ENCODE peak calls at places on chromosomes 12 and 14, in six cellular contexts. M is adrenal gland, A is HuH-7, P is anterior cingulate cortex, Q is A549, K is C1 segment of cervical spinal cord. H is an unnamed sample.

GRCh38 chr14:51205486-51205885 is 34.6 kb upstream of the TMX1 start:
- DNase-seq in M (no peak), A (no peak), P (no peak), Q (no peak), K (no peak), H (no peak)

GRCh38 chr14:93012516-93013367 is 89.8 kb downstream of the CHGA start:
- DNase-seq in M (peak), A (no peak), P (no peak), Q (no peak), K (no peak), H (no peak)

GRCh38 chr12:104886418-104887401 is 71.4 kb downstream of the SLC41A2 start:
- DNase-seq in M (no peak), A (no peak), P (no peak), Q (no peak), K (no peak), H (no peak)

GRCh38 chr12:102740157-102741032 is 176.6 kb downstream of the PAH start:
- DNase-seq in M (no peak), A (no peak), P (no peak), Q (peak), K (no peak), H (peak)

GRCh38 chr14:22434901-22435565 is 154.0 kb downstream of the DAD1 start:
- DNase-seq in M (no peak), A (no peak), P (no peak), Q (no peak), K (no peak), H (no peak)

GRCh38 chr12:64171715-64172114 is 50.4 kb downstream of the KICS2 start:
- DNase-seq in M (no peak), A (no peak), P (no peak), Q (peak), K (no peak), H (no peak)

GRCh38 chr14:41597647-41598046 is 9.0 kb upstream of the LRFN5 start:
- DNase-seq in M (peak), A (peak), P (no peak), Q (no peak), K (no peak), H (peak)

GRCh38 chr14:32078030-32078793 is 1.1 kb downstream of the ARHGAP5 start:
- DNase-seq in M (peak), A (peak), P (peak), Q (peak), K (peak), H (peak)

GRCh38 chr12:112998997-112999767 is 20.9 kb downstream of the OAS2 start:
- DNase-seq in M (no peak), A (no peak), P (no peak), Q (no peak), K (no peak), H (no peak)

GRCh38 chr12:39990122-39991101 is 115.5 kb downstream of the SLC2A13 start:
- DNase-seq in M (peak), A (peak), P (no peak), Q (peak), K (no peak), H (peak)

GRCh38 chr12:75656650-75657049 is 145.2 kb upstream of the KRR1 start:
- DNase-seq in M (no peak), A (no peak), P (no peak), Q (no peak), K (no peak), H (no peak)

GRCh38 chr14:100109594-100109955 is 44.4 kb downstream of the EVL start:
- DNase-seq in M (no peak), A (no peak), P (no peak), Q (no peak), K (no peak), H (no peak)

GRCh38 chr14:102185360-102185759 is 45.7 kb downstream of the WDR20 start:
- DNase-seq in M (no peak), A (peak), P (no peak), Q (peak), K (no peak), H (no peak)

GRCh38 chr14:56351861-56352260 is 227.7 kb upstream of the TMEM260 start:
- DNase-seq in M (no peak), A (no peak), P (no peak), Q (no peak), K (no peak), H (no peak)

GRCh38 chr14:35701531-35701930 is 107.6 kb downstream of the RALGAPA1 start:
- DNase-seq in M (no peak), A (no peak), P (no peak), Q (no peak), K (no peak), H (no peak)

GRCh38 chr12:69570000-69570516 is 15.2 kb upstream of the CCT2 start:
- DNase-seq in M (no peak), A (no peak), P (no peak), Q (peak), K (no peak), H (no peak)

GRCh38 chr12:96311191-96311590 is 89.0 kb downstream of the CDK17 start:
- DNase-seq in M (no peak), A (no peak), P (no peak), Q (no peak), K (no peak), H (no peak)

GRCh38 chr12:125687820-125688219 is 622.6 kb downstream of the AACS start:
- DNase-seq in M (no peak), A (no peak), P (no peak), Q (no peak), K (no peak), H (no peak)

GRCh38 chr14:103121846-103122577 is 1.2 kb upstream of the TNFAIP2 start:
- DNase-seq in M (peak), A (peak), P (no peak), Q (peak), K (no peak), H (peak)

GRCh38 chr14:38279556-38279955 is 23.7 kb upstream of the CLEC14A start:
- DNase-seq in M (no peak), A (no peak), P (no peak), Q (no peak), K (no peak), H (no peak)

GRCh38 chr12:80636832-80637231 is 70.6 kb upstream of the MYF6 start:
- DNase-seq in M (no peak), A (no peak), P (no peak), Q (no peak), K (no peak), H (no peak)

GRCh38 chr12:118376089-118377004 is at the start of gene SUDS3:
- DNase-seq in M (peak), A (peak), P (peak), Q (peak), K (peak), H (peak)

GRCh38 chr12:64006211-64006610 is 161.7 kb downstream of the SRGAP1 start:
- DNase-seq in M (no peak), A (no peak), P (no peak), Q (no peak), K (no peak), H (no peak)

GRCh38 chr12:105399428-105400081 is 69.1 kb downstream of the C12orf75 start:
- DNase-seq in M (no peak), A (no peak), P (no peak), Q (no peak), K (no peak), H (no peak)